ENCODE peak calls at places on chromosomes 11 and 22, in nine cellular contexts. E is body of pancreas; A is uterus; T is adrenal gland; X is cardiac muscle cell; D is astrocyte; K is prostate gland; C is PC-3; V is CD8-positive, alpha-beta T cell. O is an unnamed sample.

GRCh38 chr11:46252373-46252914 is 25.0 kb upstream of the CREB3L1 start:
- DNase-seq in E (peak; percentile 57), A (no peak), T (no peak), X (no peak), D (no peak), K (no peak), C (no peak), V (no peak), O (no peak)

GRCh38 chr11:34363363-34364084 is 5.7 kb upstream of the ABTB2 start:
- DNase-seq in E (no peak), A (no peak), T (no peak), X (no peak), D (no peak), K (no peak), C (no peak), V (no peak), O (no peak)

GRCh38 chr11:11731311-11732083 is 109.7 kb upstream of the GALNT18 start:
- DNase-seq in E (no peak), A (no peak), T (peak; percentile 60), X (no peak), D (peak; percentile 61), K (no peak), C (peak; percentile 65), V (no peak), O (no peak)

GRCh38 chr11:34468209-34468841 is 29.6 kb downstream of the CAT start:
- DNase-seq in E (peak; percentile 38), A (no peak), T (peak; percentile 65), X (no peak), D (no peak), K (peak; percentile 13), C (peak; percentile 81), V (peak; percentile 31), O (no peak)

GRCh38 chr11:119476666-119477331 is 53.8 kb upstream of the THY1 start:
- DNase-seq in E (no peak), A (no peak), T (peak; percentile 41), X (no peak), D (no peak), K (no peak), C (no peak), V (no peak), O (no peak)

GRCh38 chr22:47197735-47198500 is 435.5 kb downstream of the TBC1D22A start:
- DNase-seq in E (no peak), A (no peak), T (peak; percentile 43), X (no peak), D (no peak), K (no peak), C (no peak), V (no peak), O (no peak)

GRCh38 chr11:69471329-69472052 is 10.0 kb upstream of the LINC01488 start:
- DNase-seq in E (no peak), A (no peak), T (no peak), X (no peak), D (peak; percentile 65), K (no peak), C (no peak), V (no peak), O (no peak)

GRCh38 chr11:68565768-68566167 is 105.2 kb downstream of the PPP6R3 start:
- DNase-seq in E (no peak), A (no peak), T (no peak), X (no peak), D (no peak), K (no peak), C (no peak), V (no peak), O (no peak)

GRCh38 chr11:14908214-14908880 is 16.3 kb upstream of the CYP2R1 start:
- DNase-seq in E (peak; percentile 61), A (no peak), T (no peak), X (peak; percentile 44), D (peak; percentile 23), K (peak; percentile 30), C (peak; percentile 61), V (peak; percentile 37), O (no peak)

GRCh38 chr22:50305658-50306566 is 1.5 kb downstream of the PLXNB2 start:
- DNase-seq in E (peak; percentile 90), A (peak; percentile 89), T (peak; percentile 97), X (peak; percentile 57), D (peak; percentile 91), K (peak; percentile 93), C (peak; percentile 92), V (no peak), O (peak; percentile 77)

GRCh38 chr11:132035228-132035627 is 664.8 kb downstream of the NTM start:
- DNase-seq in E (no peak), A (no peak), T (no peak), X (no peak), D (no peak), K (no peak), C (no peak), V (no peak), O (no peak)

GRCh38 chr22:45997077-45997774 is 20.3 kb upstream of the WNT7B start:
- DNase-seq in E (peak; percentile 87), A (peak; percentile 88), T (peak; percentile 99), X (no peak), D (peak; percentile 94), K (peak; percentile 64), C (peak; percentile 64), V (peak; percentile 30), O (peak; percentile 94)

GRCh38 chr22:25069758-25070461 is 117.4 kb downstream of the KIAA1671 start:
- DNase-seq in E (no peak), A (peak; percentile 23), T (peak; percentile 86), X (peak; percentile 46), D (no peak), K (peak; percentile 55), C (no peak), V (peak; percentile 37), O (no peak)

GRCh38 chr11:6615882-6616585 is 3.2 kb downstream of the TPP1 start:
- DNase-seq in E (no peak), A (peak; percentile 14), T (no peak), X (no peak), D (no peak), K (no peak), C (no peak), V (no peak), O (no peak)

GRCh38 chr11:62806611-62807121 is 1.4 kb upstream of the NXF1 start:
- DNase-seq in E (peak; percentile 47), A (peak; percentile 32), T (peak; percentile 69), X (peak; percentile 58), D (peak; percentile 14), K (no peak), C (no peak), V (no peak), O (no peak)

DNA sequence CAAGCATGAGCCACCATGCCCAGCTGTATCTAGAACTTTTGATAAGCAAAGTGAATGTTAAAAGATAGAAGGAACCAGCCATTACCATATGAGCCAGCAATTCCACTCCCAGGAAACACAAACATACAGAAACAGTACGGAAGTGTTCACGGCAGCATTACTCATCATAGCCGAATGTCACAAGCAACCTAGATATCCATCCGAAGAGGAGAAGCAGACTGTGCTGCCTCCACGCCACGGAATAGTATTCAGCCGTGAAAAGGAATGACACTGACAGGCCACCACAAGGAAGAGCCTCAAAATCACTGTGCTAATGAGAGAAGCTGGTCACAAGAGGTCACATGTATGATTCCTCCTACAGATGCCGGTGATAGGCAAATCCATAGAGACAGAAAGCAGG is 17.6 kb upstream of the MGAT3 start:
- DNase-seq in E (peak; percentile 20), A (no peak), T (no peak), X (no peak), D (peak; percentile 48), K (no peak), C (peak; percentile 58), V (no peak), O (no peak)
- H3K4me3 ChIP-seq in E (no peak overlapping the region), A (no peak overlapping the region), T (no peak overlapping the region), X (no peak overlapping the region), D (no peak overlapping the region), K (no peak overlapping the region), C (no peak overlapping the region), V (no peak overlapping the region), O (no peak overlapping the region)

DNA sequence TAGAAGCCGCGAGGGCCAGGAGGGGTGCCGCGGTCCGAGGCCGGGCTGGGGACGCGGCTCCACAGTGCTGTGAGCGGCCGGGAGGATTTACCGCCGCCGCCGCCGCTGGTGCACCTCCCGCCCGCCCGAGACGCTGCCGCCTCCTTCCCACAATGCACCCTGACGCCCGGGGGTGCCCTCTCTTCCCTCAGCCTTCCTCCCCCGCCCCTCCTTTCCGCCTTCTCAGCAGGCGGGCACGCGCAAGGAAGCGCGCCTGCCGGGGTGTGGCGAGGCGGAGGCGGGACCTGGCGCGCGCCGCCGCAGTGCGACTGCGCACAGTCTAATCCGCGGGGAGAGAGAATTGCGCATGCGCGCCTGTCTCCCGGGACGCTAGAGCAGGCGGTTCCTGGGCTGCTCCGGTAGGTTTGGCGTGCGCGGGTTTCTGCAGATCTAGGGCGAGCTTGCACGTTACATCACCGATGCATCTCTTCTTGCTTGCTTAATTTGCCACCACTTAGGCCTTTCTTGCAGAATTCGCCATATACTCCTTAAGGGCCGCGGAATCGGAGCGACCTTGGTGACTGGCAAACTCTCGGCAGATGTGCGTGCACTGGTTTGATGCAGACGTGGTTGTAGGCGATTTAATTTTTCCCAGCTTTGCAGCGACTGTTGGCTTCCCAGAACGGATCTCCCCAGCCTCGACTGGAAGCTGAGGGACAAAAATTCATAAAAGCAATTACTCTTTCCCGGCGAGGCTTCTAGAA is at the start of the genes GVQW3 and THAP12:
- DNase-seq in E (peak; percentile 99), A (peak; percentile 98), T (peak; percentile 98), X (peak; percentile 99), D (peak; percentile 91), K (peak; percentile 96), C (peak; percentile 99), V (peak; percentile 96), O (peak; percentile 87)
- TF ChIP-seq CTCF in E (peak; percentile 27), A (peak; percentile 39), T (no peak), X (no peak), D (no peak), K (no peak), C (peak; percentile 25), V (no peak), O (no peak)

GRCh38 chr11:44329472-44330230 is 19.7 kb upstream of the ALX4 start:
- DNase-seq in E (no peak), A (no peak), T (no peak), X (no peak), D (no peak), K (no peak), C (no peak), V (no peak), O (no peak)

GRCh38 chr11:44332665-44333064 is 22.7 kb upstream of the ALX4 start:
- DNase-seq in E (no peak), A (no peak), T (no peak), X (no peak), D (no peak), K (no peak), C (no peak), V (no peak), O (no peak)

GRCh38 chr11:44334356-44335004 is 24.5 kb upstream of the ALX4 start:
- DNase-seq in E (no peak), A (no peak), T (no peak), X (no peak), D (no peak), K (no peak), C (no peak), V (no peak), O (no peak)

GRCh38 chr11:44335052-44335894 is 25.3 kb upstream of the ALX4 start:
- DNase-seq in E (no peak), A (no peak), T (no peak), X (no peak), D (no peak), K (no peak), C (no peak), V (no peak), O (no peak)

GRCh38 chr11:44333271-44334218 is 23.6 kb upstream of the ALX4 start:
- DNase-seq in E (no peak), A (no peak), T (no peak), X (no peak), D (no peak), K (no peak), C (no peak), V (no peak), O (no peak)
- H3K27me3 ChIP-seq in E (no peaks in the 10 kb centered on the region), A (peaks cover 34% of the 10 kb centered on the region), T (peaks cover 45% of the 10 kb centered on the region), X (peaks cover 100% of the 10 kb centered on the region), D (peaks cover 77% of the 10 kb centered on the region), K (peaks cover 10% of the 10 kb centered on the region), C (peaks cover 97% of the 10 kb centered on the region), V (peaks cover 3% of the 10 kb centered on the region), O (peaks cover 8% of the 10 kb centered on the region)

GRCh38 chr22:41917906-41918791 is 3.3 kb upstream of the SHISA8 start:
- DNase-seq in E (peak; percentile 51), A (no peak), T (peak; percentile 84), X (no peak), D (peak; percentile 29), K (no peak), C (peak; percentile 63), V (no peak), O (no peak)
- H3K4me3 ChIP-seq in E (no peak overlapping the region), A (no peak overlapping the region), T (no peak overlapping the region), X (no peak overlapping the region), D (no peak overlapping the region), K (no peak overlapping the region), C (no peak overlapping the region), V (no peak overlapping the region), O (no peak overlapping the region)